ENCODE peak calls at places on chromosomes 6 and 20, in four cellular contexts. S, E, C and Z are unnamed samples.

GRCh38 chr6:105282801-105283585 is 103.2 kb upstream of the POPDC3 start:
- DNase-seq in S (no peak), C (no peak), E (no peak), Z (no peak)

GRCh38 chr6:135522975-135523692 is 25.6 kb upstream of the AHI1 start:
- DNase-seq in C (no peak), E (no peak), S (peak; percentile 88), Z (no peak)

GRCh38 chr6:72035966-72036365 is 149.6 kb downstream of the RIMS1 start:
- DNase-seq in E (no peak), S (no peak), C (no peak), Z (no peak)

GRCh38 chr6:118163609-118164008 is 256.5 kb downstream of the SLC35F1 start:
- DNase-seq in E (no peak), S (no peak), C (no peak), Z (no peak)

GRCh38 chr6:52640170-52640569 is 30.7 kb upstream of the TMEM14A start:
- DNase-seq in S (no peak), E (no peak), C (no peak), Z (peak; percentile 44)

GRCh38 chr20:57619053-57619831 is 984 bp downstream of the ZBP1 start:
- DNase-seq in S (no peak), E (peak; percentile 95), C (no peak), Z (no peak)

GRCh38 chr6:42159431-42160024 is 13.6 kb upstream of the GUCA1A start:
- DNase-seq in S (no peak), C (no peak), E (no peak), Z (no peak)

GRCh38 chr20:41782255-41782654 is 164.1 kb upstream of the CHD6 start:
- DNase-seq in S (no peak), C (no peak), E (no peak), Z (no peak)

GRCh38 chr6:106411643-106412200 is 51.2 kb downstream of the CRYBG1 start:
- DNase-seq in S (no peak), C (no peak), E (no peak), Z (no peak)

GRCh38 chr6:13787146-13787545 is 27.2 kb downstream of the MCUR1 start:
- DNase-seq in S (peak; percentile 63), C (no peak), E (no peak), Z (no peak)

GRCh38 chr6:3822747-3823445 is 26.3 kb upstream of the FAM50B start:
- DNase-seq in S (no peak), C (no peak), E (no peak), Z (no peak)

GRCh38 chr20:1389703-1390385 is 3.0 kb downstream of the FKBP1A start:
- DNase-seq in E (no peak), C (no peak), S (no peak), Z (no peak)